ENCODE peak calls at places on chromosomes 7 and 10, in four cellular contexts. One of them, this sample, is unnamed. For H3K9me3, the result is how much of the 10 kb centered on the place peaks cover.

GRCh38 chr10:106565546-106565945 is 599.0 kb downstream of the SORCS1 start:
- DNase-seq in GM12878: no peak
- DNase-seq in H1: no peak
- DNase-seq in HepG2: no peak
- DNase-seq in this sample: no peak

GRCh38 chr7:121385056-121385799 is 10.9 kb downstream of the FAM3C start:
- DNase-seq in GM12878: no peak
- DNase-seq in H1: no peak
- DNase-seq in HepG2: no peak
- DNase-seq in this sample: no peak

GRCh38 chr7:45410893-45411292 is 163.3 kb upstream of the ADCY1 start:
- DNase-seq in GM12878: no peak
- DNase-seq in H1: no peak
- DNase-seq in HepG2: no peak
- DNase-seq in this sample: no peak

GRCh38 chr10:102407641-102407943 is 11.0 kb downstream of the PSD start:
- DNase-seq in GM12878: no peak
- DNase-seq in H1: no peak
- DNase-seq in HepG2: no peak
- DNase-seq in this sample: no peak

GRCh38 chr10:84429926-84430520 is 101.6 kb downstream of the CCSER2 start:
- DNase-seq in GM12878: peak
- DNase-seq in H1: peak
- DNase-seq in HepG2: peak
- DNase-seq in this sample: peak

GRCh38 chr10:104339469-104340098 is 1.3 kb upstream of the ITPRIP start:
- DNase-seq in GM12878: no peak
- DNase-seq in H1: peak
- DNase-seq in HepG2: peak
- DNase-seq in this sample: no peak

GRCh38 chr10:132608511-132609195 is 71.1 kb downstream of the INPP5A start:
- DNase-seq in GM12878: no peak
- DNase-seq in H1: no peak
- DNase-seq in HepG2: no peak
- DNase-seq in this sample: peak

GRCh38 chr10:99612167-99612831 is 7.9 kb downstream of the SLC25A28 start:
- DNase-seq in GM12878: no peak
- DNase-seq in H1: no peak
- DNase-seq in HepG2: peak
- DNase-seq in this sample: peak

GRCh38 chr7:148791506-148791905 is 92.6 kb downstream of the EZH2 start:
- DNase-seq in GM12878: no peak
- DNase-seq in H1: no peak
- DNase-seq in HepG2: no peak
- DNase-seq in this sample: no peak

GRCh38 chr7:35315517-35315916 is 61.6 kb upstream of the TBX20 start:
- DNase-seq in GM12878: no peak
- DNase-seq in H1: no peak
- DNase-seq in HepG2: no peak
- DNase-seq in this sample: no peak

GRCh38 chr10:57362811-57363210 is 904.9 kb downstream of the IPMK start:
- DNase-seq in GM12878: no peak
- DNase-seq in H1: no peak
- DNase-seq in HepG2: no peak
- DNase-seq in this sample: no peak

GRCh38 chr10:117419921-117420320 is 44.7 kb upstream of the PDZD8 start:
- DNase-seq in GM12878: no peak
- DNase-seq in H1: no peak
- DNase-seq in HepG2: no peak
- DNase-seq in this sample: no peak

GRCh38 chr10:66176772-66177171 is 749.1 kb upstream of the LRRTM3 start:
- DNase-seq in GM12878: no peak
- DNase-seq in H1: no peak
- DNase-seq in HepG2: no peak
- DNase-seq in this sample: no peak

GRCh38 chr10:115103700-115104099 is 10.5 kb downstream of the ATRNL1 start:
- DNase-seq in GM12878: no peak
- DNase-seq in H1: no peak
- DNase-seq in HepG2: no peak
- DNase-seq in this sample: no peak

GRCh38 chr7:102828291-102828690 is 79.5 kb downstream of the FAM185A start:
- DNase-seq in GM12878: no peak
- DNase-seq in H1: no peak
- DNase-seq in HepG2: no peak
- DNase-seq in this sample: no peak

GRCh38 chr10:88851706-88852105 is at the start of gene ANKRD22:
- DNase-seq in GM12878: no peak
- DNase-seq in H1: no peak
- DNase-seq in HepG2: no peak
- DNase-seq in this sample: no peak

GRCh38 chr7:155961241-155962190 is 149.3 kb upstream of the SHH start:
- DNase-seq in GM12878: no peak
- DNase-seq in H1: peak
- DNase-seq in HepG2: peak
- DNase-seq in this sample: no peak

GRCh38 chr7:148264933-148265557 is 325.5 kb upstream of the C7orf33 start:
- DNase-seq in GM12878: no peak
- DNase-seq in H1: no peak
- DNase-seq in HepG2: peak
- DNase-seq in this sample: peak

GRCh38 chr10:43926371-43926770 is 277.7 kb upstream of the ZNF32 start:
- DNase-seq in GM12878: no peak
- DNase-seq in H1: no peak
- DNase-seq in HepG2: no peak
- DNase-seq in this sample: no peak

GRCh38 chr7:91772100-91772794 is 108.3 kb downstream of the MTERF1 start:
- DNase-seq in GM12878: no peak
- DNase-seq in H1: no peak
- DNase-seq in HepG2: no peak
- DNase-seq in this sample: no peak

GRCh38 chr10:70561558-70561957 is 41.0 kb downstream of the PRF1 start:
- DNase-seq in GM12878: no peak
- DNase-seq in H1: no peak
- DNase-seq in HepG2: no peak
- DNase-seq in this sample: no peak

GRCh38 chr10:89167915-89168314 is 39.2 kb downstream of the CH25H start:
- DNase-seq in GM12878: no peak
- DNase-seq in H1: no peak
- DNase-seq in HepG2: no peak
- DNase-seq in this sample: no peak

GRCh38 chr10:71629131-71629530 is 90.4 kb downstream of the C10orf105 start:
- DNase-seq in GM12878: no peak
- DNase-seq in H1: no peak
- DNase-seq in HepG2: no peak
- DNase-seq in this sample: no peak

GRCh38 chr7:67478066-67478465 is 481.4 kb downstream of the TYW1 start:
- DNase-seq in GM12878: no peak
- DNase-seq in H1: no peak
- DNase-seq in HepG2: no peak
- DNase-seq in this sample: no peak

DNA sequence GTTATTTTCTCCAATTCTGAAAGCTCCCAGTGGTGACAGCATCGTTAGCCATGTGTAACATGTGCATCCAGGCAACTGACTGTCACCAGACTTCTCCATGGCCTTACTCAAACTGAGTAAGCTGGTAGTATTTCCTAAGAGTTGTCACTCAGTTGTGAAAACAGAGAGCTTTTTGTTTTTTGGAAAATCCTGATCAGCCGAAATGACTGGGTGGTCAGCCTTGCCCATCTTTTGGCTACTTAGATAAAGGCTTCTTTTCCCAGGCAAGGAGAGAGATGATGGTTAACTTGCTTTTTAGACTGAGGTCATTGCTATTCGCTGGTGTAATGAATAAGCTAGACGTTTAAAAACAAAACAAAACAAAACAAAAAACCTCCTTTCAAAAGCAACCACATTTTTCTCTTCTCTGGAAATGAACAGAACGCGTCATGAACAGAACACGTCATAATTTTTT is 159.5 kb upstream of the KLF14 start:
- DNase-seq in GM12878: no peak
- DNase-seq in H1: no peak
- DNase-seq in HepG2: peak
- DNase-seq in this sample: no peak
- TF ChIP-seq EP300 in GM12878: no peak
- TF ChIP-seq EP300 in H1: no peak
- TF ChIP-seq EP300 in HepG2: no peak
- TF ChIP-seq EP300 in this sample: no peak

GRCh38 chr7:98107313-98107691 is 640 bp downstream of the LMTK2 start:
- DNase-seq in GM12878: no peak
- DNase-seq in H1: no peak
- DNase-seq in HepG2: no peak
- DNase-seq in this sample: no peak
- TF ChIP-seq TCF12 in GM12878: no peak
- TF ChIP-seq TCF12 in H1: no peak
- TF ChIP-seq TCF12 in HepG2: no peak
- TF ChIP-seq TCF12 in this sample: no peak

GRCh38 chr7:157483971-157484410 is 147.2 kb downstream of the DNAJB6 start:
- DNase-seq in GM12878: no peak
- DNase-seq in H1: peak
- DNase-seq in HepG2: no peak
- DNase-seq in this sample: no peak
- H3K9me3 ChIP-seq in GM12878: under half
- H3K9me3 ChIP-seq in H1: under half
- H3K9me3 ChIP-seq in HepG2: under half
- H3K9me3 ChIP-seq in this sample: under half

DNA sequence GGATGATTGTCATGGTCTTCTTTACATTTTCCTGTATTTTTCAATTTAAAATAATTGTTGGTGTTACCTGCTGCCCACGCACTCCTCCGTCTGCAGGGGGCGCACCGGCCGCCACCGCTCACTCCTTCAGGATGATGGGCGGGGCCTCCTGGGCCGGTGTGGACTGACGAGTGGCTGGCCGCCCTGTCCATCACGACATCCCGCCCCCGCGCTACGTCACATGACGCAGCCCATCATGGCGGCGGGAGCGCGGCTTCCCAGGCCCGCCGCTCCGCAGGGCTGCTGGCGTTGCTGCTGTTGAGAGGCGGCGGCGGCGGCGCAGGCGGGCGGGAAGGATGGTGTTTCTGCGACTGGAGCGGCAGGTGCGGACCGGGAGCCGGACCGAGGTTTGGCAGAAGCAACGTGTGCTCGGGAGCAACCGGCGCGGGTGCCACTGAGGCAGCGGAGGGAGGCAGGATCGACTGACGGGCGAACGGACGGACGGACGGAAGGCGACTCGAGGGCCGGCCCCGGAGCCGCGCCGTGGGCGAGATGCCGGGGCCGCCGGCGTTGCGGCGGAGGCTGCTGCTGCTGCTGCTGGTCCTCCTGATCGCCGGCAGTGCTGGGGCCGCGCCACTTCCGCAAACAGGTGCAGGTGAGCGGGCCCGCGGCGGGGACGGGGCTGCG is at the start of gene LMTK2:
- DNase-seq in GM12878: peak
- DNase-seq in H1: peak
- DNase-seq in HepG2: peak
- DNase-seq in this sample: peak
- TF ChIP-seq EP300 in GM12878: no peak
- TF ChIP-seq EP300 in H1: peak
- TF ChIP-seq EP300 in HepG2: peak
- TF ChIP-seq EP300 in this sample: no peak

DNA sequence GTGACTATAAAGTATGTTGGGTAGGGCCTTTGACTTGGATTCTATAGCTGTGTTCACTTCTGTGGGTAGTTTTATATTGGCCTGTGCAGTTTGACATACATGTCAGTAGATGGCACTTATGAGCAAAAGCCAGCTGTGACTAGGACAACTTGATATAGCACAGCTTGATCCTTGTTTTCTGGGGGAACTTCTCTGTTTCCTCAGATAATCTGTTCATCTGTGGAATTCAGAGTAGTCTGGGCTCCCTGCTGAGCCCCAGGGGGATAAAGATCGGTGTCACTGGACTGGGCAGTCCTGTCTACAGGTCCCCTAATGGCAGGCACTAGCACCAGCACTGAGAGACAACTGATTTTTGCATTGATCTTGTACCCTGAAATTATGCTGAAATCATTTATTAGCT is 25.4 kb downstream of the CYP2C9 start:
- DNase-seq in GM12878: no peak
- DNase-seq in H1: peak
- DNase-seq in HepG2: peak
- DNase-seq in this sample: peak
- TF ChIP-seq TCF12 in GM12878: no peak
- TF ChIP-seq TCF12 in H1: peak
- TF ChIP-seq TCF12 in HepG2: no peak
- TF ChIP-seq TCF12 in this sample: no peak

DNA sequence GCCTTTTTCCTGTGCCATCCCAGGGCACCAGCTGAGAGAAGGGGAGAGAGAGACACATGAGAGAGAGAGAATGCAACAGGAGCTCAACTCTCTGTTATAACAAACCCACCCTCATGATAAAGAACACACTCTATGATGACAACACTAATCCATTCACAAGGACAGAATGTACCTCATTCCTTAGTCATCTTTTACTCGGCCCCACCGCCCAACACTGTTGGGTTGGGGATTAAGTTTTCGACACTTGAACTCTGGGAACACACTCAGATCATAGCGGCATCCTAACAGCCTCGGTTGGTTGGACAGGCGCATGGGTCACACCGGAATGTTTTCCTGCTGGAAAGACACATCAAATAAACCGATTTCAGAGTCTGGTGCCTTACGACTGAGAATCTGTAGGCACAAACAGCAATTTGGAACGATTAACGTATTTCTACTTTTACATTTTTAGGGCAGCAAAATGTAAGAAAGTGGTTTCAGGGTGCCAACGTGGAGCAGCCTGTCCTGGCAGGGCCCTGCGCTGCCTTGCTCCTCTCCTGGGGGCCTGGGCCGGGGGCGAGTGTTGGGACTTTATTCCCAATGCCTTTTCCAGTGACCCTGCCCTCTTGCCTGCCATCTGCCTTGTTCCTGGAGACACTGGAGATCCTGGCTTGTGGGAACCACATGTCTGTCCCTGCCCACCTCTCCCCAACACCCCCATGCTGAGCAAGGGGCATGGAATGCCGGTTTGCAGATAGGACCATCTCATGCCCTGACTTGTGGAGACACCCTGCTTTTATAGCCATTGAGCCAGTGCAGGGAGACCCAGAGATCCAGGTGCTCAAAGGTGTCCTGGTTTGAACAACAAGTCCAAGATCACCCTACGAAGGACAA is 287.0 kb downstream of the TCERG1L start:
- DNase-seq in GM12878: no peak
- DNase-seq in H1: no peak
- DNase-seq in HepG2: no peak
- DNase-seq in this sample: no peak
- H3K9me3 ChIP-seq in GM12878: under half
- H3K9me3 ChIP-seq in H1: under half
- H3K9me3 ChIP-seq in HepG2: under half
- H3K9me3 ChIP-seq in this sample: under half

GRCh38 chr7:85175217-85175616 is 11.6 kb downstream of the SEMA3D start:
- DNase-seq in GM12878: no peak
- DNase-seq in H1: no peak
- DNase-seq in HepG2: no peak
- DNase-seq in this sample: no peak
- TF ChIP-seq EP300 in GM12878: no peak
- TF ChIP-seq EP300 in H1: no peak
- TF ChIP-seq EP300 in HepG2: no peak
- TF ChIP-seq EP300 in this sample: no peak

GRCh38 chr10:97333351-97333600 is 1.3 kb downstream of the FRAT2 start:
- DNase-seq in GM12878: no peak
- DNase-seq in H1: no peak
- DNase-seq in HepG2: no peak
- DNase-seq in this sample: peak
- TF ChIP-seq TCF12 in GM12878: no peak
- TF ChIP-seq TCF12 in H1: no peak
- TF ChIP-seq TCF12 in HepG2: no peak
- TF ChIP-seq TCF12 in this sample: no peak

This sample was measured in SK-N-SH.